ENCODE peak calls at places on chromosomes 3 and 15, in five cellular contexts. F, X, I, H and C are unnamed samples.

GRCh38 chr15:51377038-51377761 is 35.7 kb downstream of the GLDN start:
- DNase-seq in F (no peak), X (no peak), I (no peak), H (no peak), C (no peak)

GRCh38 chr3:57444469-57444868 is 99.7 kb downstream of the DNAH12 start:
- DNase-seq in F (no peak), X (no peak), I (no peak), H (no peak), C (no peak)

GRCh38 chr3:14633819-14634424 is 17.6 kb upstream of the CCDC174 start:
- DNase-seq in F (no peak), X (peak), I (no peak), H (peak), C (peak)

GRCh38 chr3:37198996-37199395 is 24.6 kb upstream of the LRRFIP2 start:
- DNase-seq in F (no peak), X (no peak), I (no peak), H (no peak), C (no peak)

GRCh38 chr3:29426302-29427226 is 145.7 kb downstream of the RBMS3 start:
- DNase-seq in F (no peak), X (no peak), I (peak), H (no peak), C (no peak)

GRCh38 chr3:7630351-7630911 is 769.5 kb downstream of the GRM7 start:
- DNase-seq in F (no peak), X (no peak), I (no peak), H (no peak), C (no peak)

GRCh38 chr3:54565956-54566355 is 361.9 kb downstream of the LRTM1 start:
- DNase-seq in F (no peak), X (peak), I (no peak), H (no peak), C (no peak)

GRCh38 chr3:126886217-126886616 is 96.7 kb upstream of the PLXNA1 start:
- DNase-seq in F (no peak), X (no peak), I (no peak), H (no peak), C (no peak)

GRCh38 chr3:131031660-131032059 is 5.0 kb downstream of the NEK11 start:
- DNase-seq in F (no peak), X (no peak), I (no peak), H (no peak), C (no peak)

GRCh38 chr3:189276481-189277190 is 104.9 kb downstream of the TPRG1 start:
- DNase-seq in F (no peak), X (no peak), I (no peak), H (no peak), C (no peak)

GRCh38 chr3:150300376-150300775 is 107.7 kb upstream of the TSC22D2 start:
- DNase-seq in F (no peak), X (no peak), I (no peak), H (no peak), C (no peak)

GRCh38 chr3:32334675-32335074 is 57.0 kb upstream of the CMTM7 start:
- DNase-seq in F (no peak), X (no peak), I (no peak), H (peak), C (peak)

GRCh38 chr15:60507596-60508424 is 28.9 kb upstream of the ICE2 start:
- DNase-seq in F (peak), X (no peak), I (peak), H (peak), C (peak)

GRCh38 chr15:38514601-38515000 is 50.0 kb downstream of the RASGRP1 start:
- DNase-seq in F (no peak), X (no peak), I (no peak), H (no peak), C (no peak)

GRCh38 chr3:66598168-66598567 is 97.3 kb upstream of the LRIG1 start:
- DNase-seq in F (no peak), X (no peak), I (no peak), H (no peak), C (no peak)

GRCh38 chr3:39154323-39155021 is 1.1 kb upstream of the CSRNP1 start:
- DNase-seq in F (no peak), X (no peak), I (no peak), H (no peak), C (no peak)

GRCh38 chr3:153285194-153285641 is 123.2 kb downstream of the RAP2B start:
- DNase-seq in F (no peak), X (no peak), I (no peak), H (no peak), C (no peak)

GRCh38 chr3:36524560-36524959 is 144.3 kb downstream of the STAC start:
- DNase-seq in F (no peak), X (no peak), I (no peak), H (no peak), C (no peak)

GRCh38 chr3:98657429-98657828 is 64.0 kb upstream of the CPOX start:
- DNase-seq in F (no peak), X (no peak), I (no peak), H (peak), C (peak)

GRCh38 chr3:190210608-190211007 is 89.9 kb upstream of the P3H2 start:
- DNase-seq in F (no peak), X (no peak), I (no peak), H (no peak), C (no peak)

GRCh38 chr3:58962040-58962651 is 87.7 kb downstream of the CFAP20DC start:
- DNase-seq in F (no peak), X (no peak), I (no peak), H (no peak), C (no peak)

GRCh38 chr3:112500621-112501020 is 1.3 kb upstream of the BTLA start:
- DNase-seq in F (no peak), X (no peak), I (no peak), H (no peak), C (no peak)

GRCh38 chr3:196082471-196082971 is 631 bp upstream of the TFRC start:
- DNase-seq in F (no peak), X (no peak), I (no peak), H (no peak), C (no peak)